ENCODE peak calls at places on chromosomes 1 and 21, in five cellular contexts. O, Q, F, S and M are unnamed samples.

GRCh38 chr1:6200188-6200809 is 904 bp upstream of the RPL22 start:
- DNase-seq in O (no peak), Q (no peak), F (no peak), S (no peak), M (no peak)

GRCh38 chr1:201917362-201918033 is 28.8 kb downstream of the SHISA4 start:
- DNase-seq in Q (no peak), S (no peak), O (peak; percentile 27), F (peak; percentile 84), M (no peak)

GRCh38 chr1:207813946-207814345 is 62.1 kb downstream of the CD46 start:
- DNase-seq in S (no peak), Q (no peak), O (no peak), F (no peak), M (no peak)

GRCh38 chr1:202072211-202072610 is 50.5 kb upstream of the GPR37L1 start:
- DNase-seq in F (no peak), O (no peak), S (no peak), Q (no peak), M (no peak)

GRCh38 chr1:153627797-153628626 is at the start of gene S100A1:
- DNase-seq in Q (no peak), O (no peak), S (no peak), F (no peak), M (no peak)

GRCh38 chr1:45243476-45244343 is 37.3 kb upstream of the ZSWIM5 start:
- DNase-seq in S (no peak), O (no peak), F (no peak), Q (no peak), M (no peak)

GRCh38 chr1:1670866-1671265 is 12.1 kb upstream of the CDK11B start:
- DNase-seq in S (no peak), Q (no peak), F (no peak), O (no peak), M (no peak)

GRCh38 chr1:119794856-119795255 is 16.4 kb downstream of the REG4 start:
- DNase-seq in S (no peak), O (no peak), Q (no peak), F (no peak), M (no peak)

GRCh38 chr1:26582836-26583460 is 53.4 kb downstream of the RPS6KA1 start:
- DNase-seq in S (no peak), F (no peak), Q (no peak), O (peak; percentile 18), M (no peak)

GRCh38 chr21:32278518-32279376 is at the start of gene MIS18A:
- DNase-seq in O (peak; percentile 91), F (peak; percentile 96), Q (peak; percentile 97), S (peak; percentile 96), M (peak; percentile 95)

GRCh38 chr1:77412069-77412793 is 130.4 kb downstream of the AK5 start:
- DNase-seq in Q (no peak), S (no peak), F (no peak), O (no peak), M (no peak)

GRCh38 chr1:158330390-158330789 is 941 bp downstream of the CD1B start:
- DNase-seq in F (no peak), Q (no peak), O (no peak), S (no peak), M (no peak)

GRCh38 chr21:17451364-17451869 is 61.4 kb upstream of the CXADR start:
- DNase-seq in Q (no peak), F (peak; percentile 55), O (no peak), S (no peak), M (no peak)

GRCh38 chr1:25906644-25907300 is 553 bp upstream of the STMN1 start:
- DNase-seq in Q (no peak), S (no peak), O (peak; percentile 22), F (no peak), M (no peak)

GRCh38 chr1:186617860-186618780 is 62.1 kb downstream of the PTGS2 start:
- DNase-seq in F (peak; percentile 16), S (peak; percentile 2), Q (no peak), O (no peak), M (peak; percentile 2)

GRCh38 chr1:188670837-188671236 is 1806.8 kb downstream of the BRINP3 start:
- DNase-seq in S (no peak), O (no peak), F (no peak), Q (no peak), M (no peak)

GRCh38 chr1:30423570-30423969 is 299.8 kb downstream of the MATN1 start:
- DNase-seq in Q (no peak), F (no peak), S (no peak), O (no peak), M (peak; percentile 13)

GRCh38 chr1:161940866-161941591 is 82.6 kb downstream of the OLFML2B start:
- DNase-seq in F (no peak), S (no peak), Q (no peak), O (no peak), M (no peak)

GRCh38 chr1:201793306-201793925 is 35.5 kb upstream of the IPO9 start:
- DNase-seq in Q (no peak), O (no peak), F (no peak), S (no peak), M (no peak)

GRCh38 chr1:198829948-198830347 is 191.1 kb downstream of the PTPRC start:
- DNase-seq in S (no peak), Q (no peak), F (no peak), O (no peak), M (no peak)

GRCh38 chr21:35508389-35508888 is 459.3 kb upstream of the RUNX1 start:
- DNase-seq in F (no peak), Q (no peak), O (peak; percentile 23), S (no peak), M (no peak)

GRCh38 chr1:169426174-169426716 is 1.0 kb downstream of the CCDC181 start:
- DNase-seq in S (no peak), Q (no peak), F (no peak), O (no peak), M (no peak)

GRCh38 chr1:53541761-53542550 is 82.8 kb downstream of the DMRTB1 start:
- DNase-seq in F (peak; percentile 83), Q (no peak), O (no peak), S (no peak), M (peak; percentile 20)

DNA sequence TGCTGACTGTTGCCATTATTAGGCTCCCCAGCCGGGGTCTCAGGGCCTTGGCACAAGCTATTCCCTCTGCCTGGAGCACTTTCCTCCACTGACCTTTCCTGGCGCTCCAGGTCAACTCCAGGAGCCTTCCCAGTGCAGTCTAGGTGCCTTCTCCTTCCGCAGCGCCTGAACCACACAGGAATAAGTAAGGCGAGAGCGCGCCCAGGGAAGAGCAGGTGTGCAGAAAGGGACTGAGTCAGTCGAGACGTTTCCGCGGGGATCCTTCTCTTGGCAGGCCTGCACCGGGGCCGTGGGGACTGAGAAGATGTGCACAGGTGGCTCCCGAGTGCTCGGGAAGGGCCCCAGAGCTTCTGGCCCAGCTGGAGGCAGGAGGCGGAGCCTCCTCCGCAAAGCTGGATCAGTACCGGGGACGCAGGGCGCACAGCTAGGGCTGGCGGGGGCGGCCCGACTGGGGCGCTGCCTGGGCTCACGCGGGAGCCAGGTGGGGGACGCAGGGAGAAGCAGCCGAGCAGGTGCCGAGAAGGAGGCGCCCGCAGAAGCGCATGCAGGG is 765 bp upstream of the BMP8A start:
- DNase-seq in Q (no peak), F (no peak), O (no peak), S (no peak), M (peak; percentile 28)
- H3K4me3 ChIP-seq in Q (peak overlapping the region; percentile 62), F (peak overlapping the region; percentile 56), O (no peak overlapping the region), S (no peak overlapping the region), M (peak overlapping the region; percentile 54)

GRCh38 chr21:41898998-41899397 is 19.9 kb upstream of the PRDM15 start:
- DNase-seq in O (no peak), F (no peak), Q (no peak), S (no peak), M (no peak)

GRCh38 chr21:41897690-41898089 is 18.5 kb upstream of the PRDM15 start:
- DNase-seq in Q (no peak), S (no peak), O (no peak), F (no peak), M (no peak)

GRCh38 chr21:41895643-41896493 is 16.7 kb upstream of the PRDM15 start:
- DNase-seq in F (no peak), Q (no peak), S (peak; percentile 17), O (no peak), M (peak; percentile 43)

GRCh38 chr21:41894922-41895557 is 15.9 kb upstream of the PRDM15 start:
- DNase-seq in O (no peak), F (no peak), Q (no peak), S (no peak), M (no peak)

DNA sequence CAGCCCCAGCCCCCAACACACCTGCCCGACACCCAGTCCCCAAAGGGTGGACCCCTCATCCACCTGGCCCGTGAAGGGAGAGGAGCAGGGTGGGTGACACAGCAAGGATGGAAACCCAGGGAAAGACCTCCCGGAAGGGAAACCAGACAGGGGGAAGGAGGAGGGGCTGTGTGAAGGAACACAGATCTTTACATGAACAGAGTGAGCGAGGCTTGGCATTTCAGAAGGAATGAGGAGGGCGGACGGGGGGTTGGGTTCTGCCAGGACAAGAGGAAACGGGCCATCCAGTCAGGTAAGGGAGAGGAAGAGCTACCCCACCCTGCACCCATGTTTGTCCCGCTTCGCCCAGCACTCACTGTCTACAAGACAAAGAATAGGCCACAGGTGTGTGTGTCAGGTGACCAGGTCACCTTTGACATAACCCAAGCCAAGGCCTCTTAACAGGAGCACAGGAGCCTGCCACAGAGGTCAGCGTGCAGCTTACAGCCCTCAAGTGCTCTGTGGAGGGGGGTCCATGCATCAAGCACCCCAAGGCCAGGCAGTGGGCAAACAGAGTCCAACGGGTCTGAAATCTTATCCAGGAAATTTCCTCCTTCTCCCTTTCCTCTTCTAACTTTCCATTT is 18.0 kb upstream of the PRDM15 start:
- DNase-seq in O (no peak), Q (no peak), F (no peak), S (no peak), M (no peak)
- H3K4me1 ChIP-seq in O (no peaks in the 10 kb centered on the region), Q (peaks cover 3% of the 10 kb centered on the region), F (no peaks in the 10 kb centered on the region), S (peaks cover 21% of the 10 kb centered on the region), M (peaks cover 31% of the 10 kb centered on the region)

DNA sequence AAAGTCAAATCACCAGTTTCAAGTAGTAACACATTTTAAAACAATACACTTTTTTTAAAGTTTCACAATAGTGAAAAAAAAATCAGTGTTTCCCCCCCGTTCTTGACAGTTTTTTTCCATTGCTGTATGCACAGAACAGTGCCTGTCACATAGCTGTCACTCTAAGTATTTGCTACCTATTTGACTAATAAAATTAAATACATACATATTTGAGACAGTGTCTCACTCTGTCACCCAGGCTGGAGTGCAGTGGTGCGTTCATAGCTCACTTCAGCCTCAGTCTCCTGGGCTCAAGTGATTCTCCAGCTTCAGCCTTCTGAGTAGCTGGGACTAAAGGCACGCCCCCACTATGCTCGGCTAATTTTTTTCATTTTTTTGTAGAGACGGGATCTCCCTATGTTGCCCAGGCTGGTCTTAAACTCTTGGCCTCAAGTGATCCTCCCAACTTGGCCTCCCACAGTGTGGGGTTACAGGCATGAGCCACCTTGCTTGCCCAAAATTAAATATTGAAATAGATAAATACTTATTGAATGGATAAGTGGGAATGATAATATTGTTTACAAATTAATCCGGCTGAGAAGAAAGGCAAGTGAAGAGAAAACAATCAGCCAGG is 12.6 kb upstream of the RHBG start:
- DNase-seq in Q (no peak), O (no peak), S (no peak), F (no peak), M (no peak)
- H3K4me3 ChIP-seq in Q (no peak overlapping the region), O (no peak overlapping the region), S (no peak overlapping the region), F (no peak overlapping the region), M (no peak overlapping the region)

GRCh38 chr1:167648252-167648849 is 18.3 kb downstream of the RCSD1 start:
- DNase-seq in O (no peak), F (no peak), Q (no peak), S (no peak), M (no peak)

GRCh38 chr1:167654975-167655575 is 25.0 kb downstream of the RCSD1 start:
- DNase-seq in O (no peak), F (no peak), S (no peak), Q (no peak), M (no peak)

GRCh38 chr1:167648978-167649752 is 19.1 kb downstream of the RCSD1 start:
- DNase-seq in F (peak; percentile 29), Q (no peak), S (no peak), O (peak; percentile 36), M (no peak)

GRCh38 chr1:167650266-167651160 is 20.5 kb downstream of the RCSD1 start:
- DNase-seq in Q (no peak), S (no peak), F (peak; percentile 19), O (no peak), M (no peak)

GRCh38 chr1:167651161-167651693 is 21.2 kb downstream of the RCSD1 start:
- DNase-seq in F (no peak), S (no peak), Q (no peak), O (no peak), M (no peak)
- H3K4me1 ChIP-seq in F (no peaks in the 10 kb centered on the region), S (peaks cover 74% of the 10 kb centered on the region), Q (peaks cover 68% of the 10 kb centered on the region), O (peaks cover 22% of the 10 kb centered on the region), M (peaks cover 77% of the 10 kb centered on the region)